ENCODE peak calls at places on chromosomes 16 and 17, in seven cellular contexts. E is tibial nerve, Q is H54, K is IMR-90, N is transverse colon, D is sigmoid colon, I is NB4. Z is an unnamed sample.

GRCh38 chr16:57810197-57811024 is 8.1 kb upstream of the KIFC3 start:
- DNase-seq in E (peak), Q (peak), K (peak), N (peak), D (peak), I (peak), Z (peak)

GRCh38 chr16:75458029-75458428 is 6.5 kb downstream of the TMEM170A start:
- DNase-seq in E (no peak), Q (no peak), K (no peak), N (no peak), D (no peak), I (no peak), Z (no peak)

GRCh38 chr16:80666378-80667257 is 125.8 kb downstream of the DYNLRB2 start:
- DNase-seq in E (no peak), Q (no peak), K (no peak), N (no peak), D (no peak), I (no peak), Z (no peak)

GRCh38 chr17:4152471-4152870 is 9.5 kb downstream of the CYB5D2 start:
- DNase-seq in E (no peak), Q (peak), K (peak), N (no peak), D (no peak), I (no peak), Z (no peak)

GRCh38 chr16:58128721-58129096 is 472 bp downstream of the CFAP20 start:
- DNase-seq in E (no peak), Q (no peak), K (no peak), N (no peak), D (peak), I (peak), Z (no peak)

GRCh38 chr16:48244863-48245195 is 729 bp downstream of the LONP2 start:
- DNase-seq in E (no peak), Q (no peak), K (no peak), N (no peak), D (no peak), I (no peak), Z (no peak)

GRCh38 chr16:88691924-88692560 is 5.7 kb upstream of the SNAI3 start:
- DNase-seq in E (no peak), Q (no peak), K (no peak), N (peak), D (no peak), I (peak), Z (no peak)

GRCh38 chr16:12874135-12874534 is 27.3 kb upstream of the SHISA9 start:
- DNase-seq in E (no peak), Q (peak), K (peak), N (no peak), D (no peak), I (no peak), Z (no peak)

GRCh38 chr17:13568746-13569739 is 32.7 kb downstream of the HS3ST3A1 start:
- DNase-seq in E (no peak), Q (no peak), K (no peak), N (no peak), D (no peak), I (no peak), Z (no peak)

GRCh38 chr17:40320771-40321501 is 12.0 kb downstream of the RARA start:
- DNase-seq in E (peak), Q (no peak), K (no peak), N (peak), D (peak), I (no peak), Z (no peak)

GRCh38 chr17:18025596-18026407 is 13.2 kb downstream of the ATPAF2 start:
- DNase-seq in E (no peak), Q (peak), K (peak), N (no peak), D (peak), I (peak), Z (no peak)

GRCh38 chr17:68456529-68457167 is 648 bp downstream of the WIPI1 start:
- DNase-seq in E (peak), Q (peak), K (peak), N (peak), D (peak), I (peak), Z (peak)

GRCh38 chr17:1473170-1473569 is 17.1 kb upstream of the CRK start:
- DNase-seq in E (no peak), Q (no peak), K (no peak), N (no peak), D (no peak), I (peak), Z (no peak)

GRCh38 chr16:86509759-86510464 is 415 bp upstream of the FOXF1 start:
- DNase-seq in E (no peak), Q (peak), K (peak), N (peak), D (peak), I (peak), Z (no peak)

GRCh38 chr17:38898812-38899348 is 26.5 kb upstream of the LASP1NB start:
- DNase-seq in E (no peak), Q (no peak), K (no peak), N (peak), D (no peak), I (peak), Z (no peak)

GRCh38 chr17:11404877-11405276 is 163.9 kb downstream of the SHISA6 start:
- DNase-seq in E (no peak), Q (no peak), K (no peak), N (no peak), D (no peak), I (no peak), Z (no peak)

GRCh38 chr17:1160591-1161041 is 19.2 kb downstream of the ABR start:
- DNase-seq in E (no peak), Q (no peak), K (no peak), N (no peak), D (no peak), I (no peak), Z (no peak)

GRCh38 chr17:13940858-13941665 is 128.2 kb upstream of the COX10 start:
- DNase-seq in E (no peak), Q (peak), K (peak), N (no peak), D (no peak), I (no peak), Z (no peak)

GRCh38 chr17:46158323-46159296 is 34.6 kb downstream of the KANSL1 start:
- DNase-seq in E (no peak), Q (no peak), K (no peak), N (no peak), D (no peak), I (no peak), Z (no peak)

GRCh38 chr16:81003610-81004460 is 2.9 kb downstream of the CMC2 start:
- DNase-seq in E (no peak), Q (no peak), K (peak), N (no peak), D (no peak), I (no peak), Z (no peak)

GRCh38 chr17:79287743-79288142 is 213.1 kb downstream of the ENGASE start:
- DNase-seq in E (no peak), Q (no peak), K (no peak), N (no peak), D (no peak), I (no peak), Z (no peak)

GRCh38 chr17:16187642-16188041 is 27.7 kb downstream of the NCOR1 start:
- DNase-seq in E (no peak), Q (no peak), K (no peak), N (no peak), D (no peak), I (no peak), Z (no peak)

GRCh38 chr16:67936124-67936875 is at the start of gene PSMB10:
- DNase-seq in E (no peak), Q (peak), K (peak), N (no peak), D (peak), I (peak), Z (peak)

GRCh38 chr16:87924937-87925670 is 11.2 kb downstream of the CA5A start:
- DNase-seq in E (no peak), Q (no peak), K (no peak), N (no peak), D (no peak), I (no peak), Z (peak)

GRCh38 chr17:38605852-38606645 is at the start of gene SRCIN1:
- DNase-seq in E (no peak), Q (peak), K (peak), N (peak), D (peak), I (peak), Z (peak)

GRCh38 chr17:56978441-56979090 is 635 bp downstream of the SCPEP1 start:
- DNase-seq in E (no peak), Q (no peak), K (peak), N (no peak), D (no peak), I (peak), Z (no peak)

GRCh38 chr16:28597692-28598261 is 927 bp upstream of the SULT1A2 start:
- DNase-seq in E (no peak), Q (no peak), K (no peak), N (no peak), D (no peak), I (peak), Z (no peak)
- TF ChIP-seq POLR2A in E (no peak), Q (no peak), K (no peak), N (no peak), D (no peak), I (no peak), Z (no peak)

DNA sequence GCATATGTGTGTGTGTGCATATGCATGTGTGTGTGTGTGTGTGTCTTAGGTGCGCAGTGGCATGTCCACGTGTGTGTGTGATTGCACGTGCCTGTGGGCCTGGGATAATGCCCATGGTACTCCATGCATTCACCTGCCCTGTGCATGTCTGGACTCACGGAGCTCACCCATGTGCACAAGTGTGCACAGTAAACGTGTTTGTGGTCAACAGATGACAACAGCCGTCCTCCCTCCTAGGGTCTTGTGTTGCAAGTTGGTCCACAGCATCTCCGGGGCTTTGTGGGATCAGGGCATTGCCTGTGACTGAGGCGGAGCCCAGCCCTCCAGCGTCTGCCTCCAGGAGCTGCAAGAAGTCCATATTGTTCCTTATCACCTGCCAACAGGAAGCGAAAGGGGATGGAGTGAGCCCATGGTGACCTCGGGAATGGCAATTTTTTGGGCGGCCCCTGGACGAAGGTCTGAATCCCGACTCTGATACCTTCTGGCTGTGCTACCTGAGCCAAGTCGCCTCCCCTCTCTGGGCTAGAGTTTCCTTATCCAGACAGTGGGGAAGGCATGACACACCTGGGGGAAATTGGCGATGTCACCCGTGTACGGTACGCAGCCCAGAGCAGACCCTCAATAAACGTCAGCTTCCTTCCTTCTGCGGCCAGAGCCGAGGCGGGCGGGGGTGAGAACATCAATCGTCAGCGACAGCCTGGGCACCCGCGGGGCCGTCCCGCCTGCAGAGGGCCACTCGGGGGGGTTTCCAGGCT is 47.6 kb downstream of the IL21R start:
- DNase-seq in E (no peak), Q (no peak), K (no peak), N (peak), D (no peak), I (peak), Z (no peak)
- TF ChIP-seq POLR2A in E (no peak), Q (no peak), K (no peak), N (no peak), D (no peak), I (no peak), Z (no peak)

DNA sequence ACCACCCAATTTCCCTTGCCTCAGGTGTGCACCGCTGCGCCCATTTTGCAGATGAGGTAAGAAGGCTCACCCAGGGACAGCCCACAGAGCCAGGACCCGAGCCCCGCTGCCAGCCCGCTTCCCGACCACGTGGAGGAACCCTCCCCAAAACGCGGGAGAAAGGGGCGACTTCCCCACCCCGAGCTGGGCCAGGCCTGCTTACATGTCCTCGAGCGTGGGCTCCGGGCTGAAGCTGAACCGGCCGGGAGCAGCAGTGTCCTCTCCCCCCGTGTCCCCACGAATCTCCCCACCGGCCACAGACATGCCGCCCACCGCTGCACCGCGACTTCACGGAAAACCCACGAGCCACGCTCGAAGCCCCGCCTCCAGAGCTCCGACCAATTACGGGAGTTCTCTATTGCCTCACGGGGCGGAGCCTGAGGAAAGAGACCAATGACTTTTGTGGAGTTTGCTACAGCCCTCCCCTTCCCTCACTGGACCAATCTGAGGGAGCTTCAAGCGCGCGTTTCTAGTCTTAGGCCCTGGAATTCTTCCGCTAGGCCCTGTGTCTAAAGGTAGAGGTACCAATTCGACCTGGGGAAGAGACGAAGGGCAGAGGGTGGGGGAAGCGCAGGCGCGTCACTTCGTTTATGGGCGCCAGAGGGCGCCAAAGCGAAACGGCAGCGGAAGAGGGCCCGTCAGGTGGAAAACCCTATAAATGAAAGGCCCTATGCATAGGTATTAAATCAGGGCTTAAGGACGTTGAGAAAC is at the start of gene DCTPP1:
- DNase-seq in E (peak), Q (peak), K (peak), N (peak), D (peak), I (peak), Z (peak)
- TF ChIP-seq POLR2A in E (no peak), Q (peak), K (no peak), N (peak), D (no peak), I (peak), Z (peak)

DNA sequence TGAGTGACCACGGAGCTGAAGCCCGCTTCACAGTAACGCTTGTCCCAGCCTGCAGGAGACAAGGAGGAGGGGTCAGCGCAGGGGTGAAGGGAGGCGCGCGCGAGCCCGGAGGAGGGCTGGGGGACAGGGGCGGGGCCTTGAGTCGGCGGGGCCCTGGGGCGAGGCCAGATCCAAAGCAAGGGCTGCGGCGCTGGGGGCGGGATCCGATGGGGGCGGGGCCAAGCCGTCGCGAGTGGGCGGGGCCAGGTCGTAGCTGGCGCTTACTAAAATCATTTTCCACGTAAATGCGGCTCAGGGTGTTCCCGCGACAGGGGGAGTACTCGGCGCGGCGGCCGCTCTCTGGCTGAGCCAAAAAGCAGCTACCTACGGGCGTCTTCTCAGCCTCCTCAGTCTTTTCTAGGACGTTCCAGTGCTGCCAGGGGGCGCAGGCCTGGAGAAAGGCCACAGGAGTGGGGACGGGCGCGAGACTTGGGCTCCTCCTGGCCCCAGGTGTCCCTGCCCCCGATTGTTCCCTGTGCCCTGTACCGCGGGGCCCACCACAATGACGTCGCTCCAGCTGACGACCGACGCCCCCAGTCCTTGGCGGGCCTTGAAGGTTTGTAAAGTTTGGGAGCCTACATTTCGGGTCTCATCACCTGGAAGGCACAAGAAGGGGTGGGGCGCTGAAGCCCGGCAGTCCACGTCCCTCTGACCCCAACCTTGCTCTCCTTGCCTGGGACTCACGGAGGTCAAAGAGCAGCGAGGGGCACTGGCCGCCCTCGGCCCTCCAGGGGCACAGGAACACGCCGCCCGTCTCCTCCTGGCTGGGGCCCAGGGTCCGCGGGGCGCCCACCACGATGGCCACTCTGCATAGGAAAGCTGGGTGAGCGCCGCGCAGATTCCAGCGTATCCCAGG is 3.9 kb downstream of the ITGA2B start:
- DNase-seq in E (peak), Q (peak), K (peak), N (peak), D (peak), I (peak), Z (peak)
- TF ChIP-seq POLR2A in E (no peak), Q (no peak), K (no peak), N (no peak), D (no peak), I (no peak), Z (peak)

GRCh38 chr16:71626018-71626857 is at the start of gene MARVELD3:
- DNase-seq in E (no peak), Q (no peak), K (no peak), N (peak), D (no peak), I (no peak), Z (peak)
- TF ChIP-seq POLR2A in E (no peak), Q (no peak), K (no peak), N (peak), D (no peak), I (no peak), Z (peak)

GRCh38 chr17:72616457-72616856 is 476.0 kb downstream of the SLC39A11 start:
- DNase-seq in E (no peak), Q (no peak), K (no peak), N (no peak), D (no peak), I (no peak), Z (no peak)

GRCh38 chr17:72615627-72615991 is 476.9 kb downstream of the SLC39A11 start:
- DNase-seq in E (no peak), Q (no peak), K (no peak), N (no peak), D (no peak), I (no peak), Z (no peak)

GRCh38 chr17:72613411-72614292 is 478.8 kb downstream of the SLC39A11 start:
- DNase-seq in E (no peak), Q (peak), K (peak), N (no peak), D (no peak), I (peak), Z (no peak)

GRCh38 chr17:72614476-72614870 is 478.0 kb downstream of the SLC39A11 start:
- DNase-seq in E (no peak), Q (no peak), K (no peak), N (no peak), D (no peak), I (no peak), Z (no peak)

DNA sequence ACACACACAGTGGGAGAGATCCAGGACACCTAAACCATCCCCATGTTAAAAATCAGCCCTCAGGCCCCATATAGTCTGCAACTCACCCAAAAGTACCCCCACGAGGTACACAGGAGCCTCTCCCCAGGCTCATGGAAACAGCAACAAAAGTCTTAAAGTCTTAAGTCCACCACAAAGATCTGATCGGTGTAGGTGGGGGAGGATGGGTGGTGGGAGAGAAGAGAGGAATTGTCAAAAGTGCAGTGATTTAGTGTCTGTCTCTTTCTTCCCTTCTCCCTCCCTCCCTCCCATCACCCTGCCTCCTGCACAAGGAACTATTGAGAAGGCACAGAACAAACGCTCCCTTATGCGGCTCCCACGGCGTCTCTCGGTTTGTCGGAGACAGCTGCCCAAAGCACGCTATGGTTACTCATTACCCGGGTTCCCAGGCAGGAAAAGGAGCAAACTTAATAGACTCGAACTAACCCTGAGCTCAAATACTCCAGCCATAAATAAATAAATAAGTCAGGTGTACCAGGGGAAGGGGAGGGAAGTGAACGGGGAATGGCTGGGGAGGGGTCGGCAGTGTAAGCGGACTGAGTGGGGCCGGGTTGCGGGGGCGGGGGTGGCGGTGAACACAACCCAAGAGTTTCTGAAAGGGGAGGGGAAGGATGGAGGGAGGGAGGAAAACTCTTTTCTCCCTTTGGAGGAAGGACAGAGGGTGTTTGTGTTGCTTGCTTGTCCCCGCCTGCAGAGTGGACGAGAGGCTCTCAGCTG is 477.4 kb downstream of the SLC39A11 start:
- DNase-seq in E (peak), Q (peak), K (peak), N (peak), D (no peak), I (no peak), Z (peak)
- TF ChIP-seq POLR2A in E (no peak), Q (no peak), K (no peak), N (no peak), D (no peak), I (no peak), Z (no peak)

GRCh38 chr16:972316-973002 is 1.7 kb upstream of the LMF1 start:
- DNase-seq in E (no peak), Q (no peak), K (no peak), N (no peak), D (no peak), I (no peak), Z (no peak)
- TF ChIP-seq POLR2A in E (no peak), Q (no peak), K (no peak), N (no peak), D (no peak), I (no peak), Z (no peak)

GRCh38 chr17:43832976-43833829 is at the start of gene MPP3:
- DNase-seq in E (peak), Q (peak), K (peak), N (peak), D (peak), I (peak), Z (peak)
- TF ChIP-seq POLR2A in E (no peak), Q (peak), K (peak), N (peak), D (no peak), I (no peak), Z (peak)

DNA sequence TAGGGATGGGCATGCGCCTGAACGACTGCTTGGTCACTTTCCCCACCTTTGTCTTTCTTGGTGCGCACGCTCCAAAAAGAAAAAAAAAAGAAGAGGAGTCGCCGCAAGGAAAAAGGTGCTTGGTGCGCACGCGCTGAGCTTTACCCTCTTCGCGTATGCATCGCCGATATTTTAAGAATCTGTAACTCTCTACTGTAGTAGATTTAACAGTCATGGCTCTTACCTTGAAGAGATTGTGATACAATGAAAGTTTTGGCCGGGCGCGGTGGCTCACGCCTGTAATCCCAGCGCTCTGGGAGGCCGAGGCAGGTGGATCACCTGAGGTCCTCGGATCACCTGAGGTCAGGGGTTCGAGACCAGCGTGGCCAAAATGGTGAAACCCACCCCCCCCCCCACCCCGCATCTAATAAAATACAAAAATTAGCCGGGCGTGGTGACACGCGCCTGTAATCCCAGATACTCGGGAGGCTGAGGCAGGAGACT is 609 bp upstream of the FXR2 start:
- DNase-seq in E (no peak), Q (no peak), K (no peak), N (no peak), D (no peak), I (no peak), Z (no peak)
- TF ChIP-seq POLR2A in E (no peak), Q (no peak), K (no peak), N (no peak), D (no peak), I (peak), Z (no peak)

Z was measured in prostate gland.